ENCODE peak calls at places on chromosome 16, in eight cellular contexts. H is stimulated activated CD4-positive, alpha-beta T cell treated with anti-CD3 and anti-CD28 coated beads, Interleukin-1b, Interleukin-23, amount 100 ng/mL, for 24 hours; G is HuH-7.5; Q is activated naive CD4-positive, alpha-beta T cell treated with anti-CD3 and anti-CD28 coated beads, Interleukin-2, amount 10 ng/mL, durations not matched to agents 7 days and 5 days; I is KG1; O is astrocyte of the hippocampus; C is AG09319; J is right cardiac atrium. U is an unnamed sample.

GRCh38 chr16:77238593-77238992 is 39.4 kb downstream of the SYCE1L start:
- DNase-seq in H (no peak), G (no peak), Q (no peak), I (no peak), O (no peak), C (no peak), J (no peak), U (no peak)

GRCh38 chr16:71658771-71659170 is 32.8 kb downstream of the MARVELD3 start:
- DNase-seq in H (no peak), G (no peak), Q (no peak), I (no peak), O (no peak), C (no peak), J (no peak), U (no peak)

GRCh38 chr16:30077656-30078055 is 1.9 kb downstream of the PPP4C start:
- DNase-seq in H (no peak), G (no peak), Q (no peak), I (no peak), O (no peak), C (no peak), J (no peak), U (no peak)

GRCh38 chr16:3909791-3910583 is 29.5 kb upstream of the CREBBP start:
- DNase-seq in H (no peak), G (no peak), Q (no peak), I (no peak), O (no peak), C (no peak), J (no peak), U (no peak)

GRCh38 chr16:51773051-51773450 is 622.0 kb upstream of the SALL1 start:
- DNase-seq in H (no peak), G (no peak), Q (no peak), I (no peak), O (no peak), C (no peak), J (no peak), U (no peak)

GRCh38 chr16:84199861-84200260 is 8.9 kb downstream of the ADAD2 start:
- DNase-seq in H (no peak), G (no peak), Q (no peak), I (no peak), O (no peak), C (no peak), J (no peak), U (no peak)

GRCh38 chr16:86584726-86585721 is 6.7 kb downstream of the FOXL1 start:
- DNase-seq in H (no peak), G (no peak), Q (no peak), I (no peak), O (peak; percentile 80), C (no peak), J (no peak), U (no peak)

GRCh38 chr16:12201216-12201615 is 224.7 kb downstream of the SNX29 start:
- DNase-seq in H (no peak), G (no peak), Q (no peak), I (no peak), O (peak; percentile 44), C (no peak), J (no peak), U (peak; percentile 25)

GRCh38 chr16:35862242-35862641 is 2402.8 kb downstream of the TP53TG3F start:
- DNase-seq in H (no peak), G (no peak), Q (no peak), I (no peak), O (no peak), C (no peak), J (no peak), U (no peak)

GRCh38 chr16:70582280-70582978 is 58.8 kb downstream of the SF3B3 start:
- DNase-seq in H (no peak), G (no peak), Q (no peak), I (no peak), O (no peak), C (no peak), J (peak; percentile 37), U (no peak)

GRCh38 chr16:31707743-31708335 is 165.8 kb upstream of the ZNF267 start:
- DNase-seq in H (no peak), G (no peak), Q (no peak), I (no peak), O (no peak), C (no peak), J (no peak), U (no peak)

GRCh38 chr16:89383095-89384003 is 107.0 kb downstream of the ANKRD11 start:
- DNase-seq in H (no peak), G (peak; percentile 74), Q (peak; percentile 45), I (no peak), O (peak; percentile 33), C (no peak), J (no peak), U (no peak)

GRCh38 chr16:22353188-22353919 is 21.1 kb downstream of the CDR2 start:
- DNase-seq in H (no peak), G (no peak), Q (no peak), I (peak; percentile 71), O (peak; percentile 75), C (no peak), J (no peak), U (no peak)

GRCh38 chr16:70416748-70417616 is 21.9 kb downstream of the ST3GAL2 start:
- DNase-seq in H (no peak), G (no peak), Q (no peak), I (no peak), O (no peak), C (no peak), J (no peak), U (no peak)

GRCh38 chr16:52837251-52837650 is 215.4 kb downstream of the CHD9NB start:
- DNase-seq in H (no peak), G (no peak), Q (no peak), I (no peak), O (peak; percentile 74), C (no peak), J (no peak), U (no peak)